ENCODE peak calls at places on chromosomes 12 and 14, in seven cellular contexts. R is astrocyte, Z is IMR-90, I is A549, J is fibroblast of lung, V is tibial artery, C is choroid plexus epithelial cell. A is an unnamed sample.
A peak's percentile ranks its signal among the peaks of the same experiment; 100 is the strongest.

GRCh38 chr12:94900496-94900895 is 103.0 kb downstream of the NDUFA12 start:
- DNase-seq in R (no peak), Z (no peak), I (no peak), J (no peak), V (no peak), C (no peak), A (no peak)

GRCh38 chr14:81406863-81407262 is 6.7 kb upstream of the STON2 start:
- DNase-seq in R (peak; percentile 72), Z (peak; percentile 1), I (no peak), J (peak; percentile 69), V (peak; percentile 75), C (peak; percentile 89), A (peak; percentile 66)

GRCh38 chr14:71701990-71702389 is 230.2 kb upstream of the RGS6 start:
- DNase-seq in R (peak; percentile 76), Z (peak; percentile 89), I (no peak), J (no peak), V (no peak), C (peak; percentile 45), A (no peak)

GRCh38 chr14:54567224-54567633 is 301 bp downstream of the SAMD4A start:
- DNase-seq in R (peak; percentile 27), Z (no peak), I (no peak), J (no peak), V (no peak), C (no peak), A (no peak)

GRCh38 chr12:100234591-100235304 is 32.1 kb downstream of the DEPDC4 start:
- DNase-seq in R (peak; percentile 49), Z (peak; percentile 86), I (peak; percentile 18), J (peak; percentile 85), V (no peak), C (peak; percentile 75), A (peak; percentile 65)

GRCh38 chr12:98744692-98745091 is 99.6 kb downstream of the APAF1 start:
- DNase-seq in R (no peak), Z (no peak), I (no peak), J (no peak), V (no peak), C (peak; percentile 60), A (no peak)

GRCh38 chr12:15592934-15593333 is 196.3 kb downstream of the EPS8 start:
- DNase-seq in R (peak; percentile 7), Z (no peak), I (no peak), J (peak; percentile 31), V (no peak), C (peak; percentile 47), A (no peak)

GRCh38 chr12:106074706-106075392 is 63.9 kb downstream of the NUAK1 start:
- DNase-seq in R (peak; percentile 90), Z (peak; percentile 66), I (no peak), J (peak; percentile 86), V (no peak), C (peak; percentile 57), A (peak; percentile 70)

GRCh38 chr14:102985665-102986064 is 63.2 kb downstream of the AMN start:
- DNase-seq in R (no peak), Z (no peak), I (no peak), J (no peak), V (peak; percentile 32), C (no peak), A (no peak)

GRCh38 chr14:102983496-102983895 is 61.0 kb downstream of the AMN start:
- DNase-seq in R (no peak), Z (no peak), I (no peak), J (no peak), V (no peak), C (no peak), A (no peak)

GRCh38 chr14:102984336-102985102 is 62.1 kb downstream of the AMN start:
- DNase-seq in R (no peak), Z (no peak), I (no peak), J (no peak), V (peak; percentile 44), C (no peak), A (no peak)

GRCh38 chr14:102980409-102980810 is 57.9 kb downstream of the AMN start:
- DNase-seq in R (no peak), Z (no peak), I (no peak), J (no peak), V (no peak), C (peak; percentile 64), A (peak; percentile 33)

DNA sequence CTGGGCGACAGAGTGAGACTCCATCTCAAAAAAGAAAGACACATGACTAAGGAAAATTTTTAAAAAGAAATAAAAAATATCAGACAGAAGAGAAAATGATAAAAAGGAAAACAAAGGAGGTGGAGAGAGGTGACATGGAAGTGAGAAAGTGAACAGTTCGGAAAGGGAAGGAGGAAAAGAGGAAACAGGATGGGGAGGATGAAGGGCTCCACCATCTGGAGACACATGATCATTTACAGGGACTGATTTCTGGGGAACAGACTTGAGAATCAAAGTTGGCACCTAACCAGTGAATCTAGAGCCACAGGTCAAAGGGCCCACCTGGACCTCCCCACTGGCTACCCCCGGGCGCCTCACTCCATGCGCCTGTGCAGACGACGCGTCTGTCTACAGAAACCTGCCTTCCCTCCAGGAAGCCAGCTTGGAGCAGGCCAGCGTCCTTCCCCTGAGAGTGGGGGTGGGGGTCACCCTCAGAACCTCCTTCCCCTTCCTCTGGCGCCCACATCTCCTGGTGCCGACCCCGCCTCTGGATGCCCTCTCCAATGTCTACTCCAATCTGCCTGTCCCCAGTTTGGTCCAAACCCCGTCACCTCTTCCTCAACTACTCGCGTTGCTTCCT is 60.5 kb downstream of the AMN start:
- DNase-seq in R (no peak), Z (no peak), I (peak; percentile 28), J (no peak), V (no peak), C (no peak), A (no peak)
- TF ChIP-seq CTCF in R (no peak), Z (no peak), I (no peak), J (no peak), V (no peak), C (peak; percentile 21), A (no peak)

GRCh38 chr12:89927226-89927698 is 218.6 kb upstream of the ATP2B1 start:
- DNase-seq in R (no peak), Z (no peak), I (no peak), J (no peak), V (no peak), C (no peak), A (no peak)
- H3K4me3 ChIP-seq in R (no peak overlapping the region), Z (no peak overlapping the region), I (no peak overlapping the region), J (no peak overlapping the region), V (no peak overlapping the region), C (no peak overlapping the region), A (no peak overlapping the region)

GRCh38 chr14:91273885-91274273 is 29.4 kb upstream of the GPR68 start:
- DNase-seq in R (no peak), Z (no peak), I (no peak), J (no peak), V (no peak), C (no peak), A (no peak)
- TF ChIP-seq CTCF in R (no peak), Z (no peak), I (no peak), J (no peak), V (no peak), C (no peak), A (no peak)

DNA sequence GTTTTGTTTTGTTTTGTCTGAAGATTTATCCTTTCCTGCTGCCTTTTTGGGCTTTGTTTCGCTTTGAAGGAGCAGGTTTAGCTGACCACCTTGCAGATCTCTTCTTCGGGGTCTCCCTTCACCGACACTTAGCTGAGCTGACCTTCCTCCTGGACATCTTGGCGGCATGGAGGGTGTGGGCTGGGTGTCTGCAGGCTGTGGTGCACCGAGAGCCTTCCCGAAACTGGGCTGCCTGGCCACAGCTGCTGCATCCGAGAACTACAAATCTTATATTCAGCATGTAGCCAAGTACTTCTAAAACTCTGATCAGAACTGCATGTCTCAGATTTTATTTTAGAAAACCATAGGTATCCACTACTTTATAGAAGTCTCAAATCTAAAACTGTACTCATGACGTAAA is 84.9 kb downstream of the PPFIBP1 start:
- DNase-seq in R (no peak), Z (no peak), I (no peak), J (no peak), V (no peak), C (no peak), A (no peak)
- H3K4me3 ChIP-seq in R (no peak overlapping the region), Z (no peak overlapping the region), I (no peak overlapping the region), J (peak overlapping the region; percentile 5), V (peak overlapping the region; percentile 38), C (no peak overlapping the region), A (peak overlapping the region; percentile 52)

GRCh38 chr14:35408026-35408425 is 3.5 kb upstream of the NFKBIA start:
- DNase-seq in R (no peak), Z (no peak), I (no peak), J (no peak), V (no peak), C (no peak), A (no peak)

GRCh38 chr14:35404496-35405303 is at the start of gene NFKBIA:
- DNase-seq in R (peak; percentile 69), Z (peak; percentile 88), I (peak; percentile 79), J (peak; percentile 88), V (peak; percentile 95), C (peak; percentile 93), A (peak; percentile 84)

GRCh38 chr14:35405304-35405996 is 901 bp upstream of the NFKBIA start:
- DNase-seq in R (no peak), Z (no peak), I (no peak), J (no peak), V (peak; percentile 83), C (peak; percentile 30), A (no peak)

GRCh38 chr14:35406090-35406489 is 1.5 kb upstream of the NFKBIA start:
- DNase-seq in R (no peak), Z (no peak), I (no peak), J (no peak), V (no peak), C (no peak), A (no peak)

GRCh38 chr14:35406811-35407630 is 2.5 kb upstream of the NFKBIA start:
- DNase-seq in R (peak; percentile 38), Z (peak; percentile 74), I (peak; percentile 86), J (peak; percentile 81), V (no peak), C (peak; percentile 81), A (peak; percentile 74)
- TF ChIP-seq CTCF in R (peak; percentile 89), Z (peak; percentile 86), I (peak; percentile 89), J (peak; percentile 75), V (peak; percentile 83), C (peak; percentile 79), A (peak; percentile 92)

DNA sequence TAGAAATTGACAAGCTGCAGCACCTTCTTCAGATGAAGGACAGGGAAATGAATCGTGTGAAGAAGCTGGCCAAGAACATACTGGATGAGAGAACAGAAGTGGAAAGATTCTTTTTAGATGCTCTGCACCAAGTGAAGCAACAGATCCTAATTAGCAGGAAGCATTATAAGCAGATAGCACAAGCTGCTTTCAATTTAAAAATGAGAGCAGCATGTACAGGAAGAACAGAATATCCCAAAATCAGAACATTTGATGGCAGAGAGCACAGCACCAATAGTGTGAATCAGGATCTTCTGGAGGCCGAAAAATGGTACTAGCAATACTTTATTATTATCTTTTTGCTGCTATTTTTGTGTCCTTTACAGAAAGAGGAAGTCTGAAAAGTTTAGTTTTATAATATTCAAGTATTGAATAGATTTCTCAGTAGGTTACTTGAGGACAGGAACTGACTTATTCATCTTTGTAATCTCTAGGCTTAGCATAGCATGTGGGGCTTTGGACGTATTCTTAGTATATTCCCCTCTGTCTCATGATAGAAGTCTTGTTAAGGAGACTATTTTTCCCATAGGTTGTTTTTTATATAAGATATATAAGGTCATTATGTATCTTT is 30.8 kb downstream of the BBOF1 start:
- DNase-seq in R (no peak), Z (no peak), I (no peak), J (no peak), V (no peak), C (no peak), A (peak; percentile 17)
- H3K4me3 ChIP-seq in R (no peak overlapping the region), Z (no peak overlapping the region), I (no peak overlapping the region), J (no peak overlapping the region), V (no peak overlapping the region), C (no peak overlapping the region), A (no peak overlapping the region)